ENCODE peak calls at places on chromosomes 7 and 10, in ten cellular contexts. I, D, G, C, W, U, P, T, K and S are unnamed samples.

GRCh38 chr7:69598081-69598486 is at the start of gene AUTS2:
- DNase-seq in P (peak), D (peak), W (peak), K (peak), I (no peak), G (peak), C (peak), U (peak), T (peak), S (peak)

GRCh38 chr7:127504715-127505114 is 80.7 kb downstream of the GCC1 start:
- DNase-seq in T (no peak), G (no peak), K (no peak), P (no peak), U (peak), I (peak), W (peak), D (peak), C (no peak), S (no peak)

GRCh38 chr10:102678842-102679289 is 34.6 kb downstream of the TRIM8 start:
- DNase-seq in D (peak), I (peak), U (peak), W (peak), K (peak), T (no peak), P (peak), C (peak), G (peak), S (no peak)

GRCh38 chr10:69813632-69814031 is 11.9 kb downstream of the COL13A1 start:
- DNase-seq in D (no peak), T (no peak), I (no peak), W (no peak), C (no peak), K (no peak), U (no peak), G (no peak), P (no peak), S (no peak)

GRCh38 chr7:123961731-123962130 is 36.7 kb downstream of the SPAM1 start:
- DNase-seq in G (no peak), D (peak), K (no peak), T (no peak), W (no peak), U (no peak), P (no peak), C (no peak), I (peak), S (no peak)

GRCh38 chr10:51363415-51363814 is 289.1 kb downstream of the PRKG1 start:
- DNase-seq in W (no peak), T (no peak), G (no peak), U (no peak), I (no peak), K (no peak), C (no peak), D (no peak), P (no peak), S (no peak)

GRCh38 chr10:76070861-76071260 is 639.4 kb downstream of the LRMDA start:
- DNase-seq in C (no peak), D (no peak), G (no peak), I (no peak), U (no peak), W (no peak), K (no peak), P (no peak), T (no peak), S (no peak)

GRCh38 chr7:55188590-55189446 is 170.0 kb downstream of the EGFR start:
- DNase-seq in U (no peak), G (no peak), I (no peak), T (no peak), D (no peak), W (no peak), K (no peak), P (no peak), C (no peak), S (no peak)

GRCh38 chr7:28433604-28434254 is 21.4 kb downstream of the CREB5 start:
- DNase-seq in G (no peak), K (no peak), T (no peak), U (no peak), C (no peak), W (peak), P (no peak), D (no peak), I (peak), S (no peak)